ENCODE peak calls at places on chromosomes 2 and 18, in eight cellular contexts. One of them, this sample, is unnamed.

GRCh38 chr18:59691046-59691395 is 6.2 kb downstream of the CCBE1 start:
- DNase-seq in kidney epithelial cell: no peak
- DNase-seq in endothelial cell of umbilical vein: no peak
- DNase-seq in CD8-positive, alpha-beta memory T cell: no peak
- DNase-seq in uterus: no peak
- DNase-seq in epithelial cell of esophagus: peak
- DNase-seq in kidney: no peak
- DNase-seq in cardiac fibroblast: peak
- DNase-seq in this sample: no peak

GRCh38 chr2:29063646-29064372 is 10.5 kb downstream of the PCARE start:
- DNase-seq in kidney epithelial cell: no peak
- DNase-seq in endothelial cell of umbilical vein: no peak
- DNase-seq in CD8-positive, alpha-beta memory T cell: no peak
- DNase-seq in uterus: no peak
- DNase-seq in epithelial cell of esophagus: peak
- DNase-seq in kidney: no peak
- DNase-seq in cardiac fibroblast: peak
- DNase-seq in this sample: no peak

GRCh38 chr2:150610670-150611279 is 123.3 kb upstream of the RND3 start:
- DNase-seq in kidney epithelial cell: no peak
- DNase-seq in endothelial cell of umbilical vein: peak
- DNase-seq in CD8-positive, alpha-beta memory T cell: no peak
- DNase-seq in uterus: no peak
- DNase-seq in epithelial cell of esophagus: peak
- DNase-seq in kidney: no peak
- DNase-seq in cardiac fibroblast: peak
- DNase-seq in this sample: no peak

GRCh38 chr2:103959174-103960125 is 894.5 kb upstream of the POU3F3 start:
- DNase-seq in kidney epithelial cell: no peak
- DNase-seq in endothelial cell of umbilical vein: no peak
- DNase-seq in CD8-positive, alpha-beta memory T cell: no peak
- DNase-seq in uterus: no peak
- DNase-seq in epithelial cell of esophagus: peak
- DNase-seq in kidney: peak
- DNase-seq in cardiac fibroblast: peak
- DNase-seq in this sample: no peak

GRCh38 chr2:68357608-68358337 is 7.3 kb upstream of the PLEK start:
- DNase-seq in kidney epithelial cell: no peak
- DNase-seq in endothelial cell of umbilical vein: peak
- DNase-seq in CD8-positive, alpha-beta memory T cell: no peak
- DNase-seq in uterus: peak
- DNase-seq in epithelial cell of esophagus: peak
- DNase-seq in kidney: no peak
- DNase-seq in cardiac fibroblast: peak
- DNase-seq in this sample: no peak

GRCh38 chr2:72325592-72326422 is 178.1 kb upstream of the CYP26B1 start:
- DNase-seq in kidney epithelial cell: no peak
- DNase-seq in endothelial cell of umbilical vein: peak
- DNase-seq in CD8-positive, alpha-beta memory T cell: no peak
- DNase-seq in uterus: no peak
- DNase-seq in epithelial cell of esophagus: no peak
- DNase-seq in kidney: no peak
- DNase-seq in cardiac fibroblast: peak
- DNase-seq in this sample: no peak

GRCh38 chr18:52288403-52289004 is 51.5 kb upstream of the DCC start:
- DNase-seq in kidney epithelial cell: no peak
- DNase-seq in endothelial cell of umbilical vein: no peak
- DNase-seq in CD8-positive, alpha-beta memory T cell: no peak
- DNase-seq in uterus: no peak
- DNase-seq in epithelial cell of esophagus: peak
- DNase-seq in kidney: no peak
- DNase-seq in cardiac fibroblast: peak
- DNase-seq in this sample: no peak

GRCh38 chr2:66515743-66516142 is 80.8 kb downstream of the MEIS1 start:
- DNase-seq in kidney epithelial cell: no peak
- DNase-seq in endothelial cell of umbilical vein: peak
- DNase-seq in CD8-positive, alpha-beta memory T cell: no peak
- DNase-seq in uterus: no peak
- DNase-seq in epithelial cell of esophagus: peak
- DNase-seq in kidney: no peak
- DNase-seq in cardiac fibroblast: peak
- DNase-seq in this sample: no peak

GRCh38 chr2:120759543-120760331 is 24.1 kb downstream of the GLI2 start:
- DNase-seq in kidney epithelial cell: no peak
- DNase-seq in endothelial cell of umbilical vein: no peak
- DNase-seq in CD8-positive, alpha-beta memory T cell: no peak
- DNase-seq in uterus: peak
- DNase-seq in epithelial cell of esophagus: no peak
- DNase-seq in kidney: peak
- DNase-seq in cardiac fibroblast: no peak
- DNase-seq in this sample: no peak

GRCh38 chr2:36696533-36696932 is at the start of gene VIT:
- DNase-seq in kidney epithelial cell: no peak
- DNase-seq in endothelial cell of umbilical vein: peak
- DNase-seq in CD8-positive, alpha-beta memory T cell: no peak
- DNase-seq in uterus: no peak
- DNase-seq in epithelial cell of esophagus: no peak
- DNase-seq in kidney: no peak
- DNase-seq in cardiac fibroblast: peak
- DNase-seq in this sample: no peak
- H3K4me3 ChIP-seq in kidney epithelial cell: no peak
- H3K4me3 ChIP-seq in endothelial cell of umbilical vein: peak
- H3K4me3 ChIP-seq in CD8-positive, alpha-beta memory T cell: no peak
- H3K4me3 ChIP-seq in uterus: no peak
- H3K4me3 ChIP-seq in epithelial cell of esophagus: no peak
- H3K4me3 ChIP-seq in kidney: no peak
- H3K4me3 ChIP-seq in cardiac fibroblast: no peak
- H3K4me3 ChIP-seq in this sample: no peak

DNA sequence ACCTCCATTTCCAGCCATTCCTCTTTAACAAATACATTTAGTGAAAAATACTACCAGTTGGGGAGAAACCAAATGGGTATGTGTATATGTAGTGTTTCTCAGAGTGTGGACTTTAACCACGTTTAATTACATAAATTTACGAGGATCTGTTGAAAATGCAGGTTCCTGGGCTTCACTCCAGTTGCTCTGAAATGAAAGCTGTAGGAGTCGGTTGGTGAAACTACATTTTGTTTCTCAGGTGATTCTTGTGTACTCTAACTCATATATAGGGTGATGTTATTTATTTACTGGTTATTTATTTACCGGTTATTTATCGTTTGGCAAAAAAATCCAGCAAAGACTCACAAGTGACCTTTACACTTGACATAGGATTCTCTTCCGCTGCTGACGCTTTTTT is 401 bp upstream of the TANK start:
- DNase-seq in kidney epithelial cell: no peak
- DNase-seq in endothelial cell of umbilical vein: no peak
- DNase-seq in CD8-positive, alpha-beta memory T cell: no peak
- DNase-seq in uterus: no peak
- DNase-seq in epithelial cell of esophagus: no peak
- DNase-seq in kidney: no peak
- DNase-seq in cardiac fibroblast: no peak
- DNase-seq in this sample: no peak
- H3K4me3 ChIP-seq in kidney epithelial cell: peak
- H3K4me3 ChIP-seq in endothelial cell of umbilical vein: no peak
- H3K4me3 ChIP-seq in CD8-positive, alpha-beta memory T cell: peak
- H3K4me3 ChIP-seq in uterus: peak
- H3K4me3 ChIP-seq in epithelial cell of esophagus: peak
- H3K4me3 ChIP-seq in kidney: peak
- H3K4me3 ChIP-seq in cardiac fibroblast: peak
- H3K4me3 ChIP-seq in this sample: peak

DNA sequence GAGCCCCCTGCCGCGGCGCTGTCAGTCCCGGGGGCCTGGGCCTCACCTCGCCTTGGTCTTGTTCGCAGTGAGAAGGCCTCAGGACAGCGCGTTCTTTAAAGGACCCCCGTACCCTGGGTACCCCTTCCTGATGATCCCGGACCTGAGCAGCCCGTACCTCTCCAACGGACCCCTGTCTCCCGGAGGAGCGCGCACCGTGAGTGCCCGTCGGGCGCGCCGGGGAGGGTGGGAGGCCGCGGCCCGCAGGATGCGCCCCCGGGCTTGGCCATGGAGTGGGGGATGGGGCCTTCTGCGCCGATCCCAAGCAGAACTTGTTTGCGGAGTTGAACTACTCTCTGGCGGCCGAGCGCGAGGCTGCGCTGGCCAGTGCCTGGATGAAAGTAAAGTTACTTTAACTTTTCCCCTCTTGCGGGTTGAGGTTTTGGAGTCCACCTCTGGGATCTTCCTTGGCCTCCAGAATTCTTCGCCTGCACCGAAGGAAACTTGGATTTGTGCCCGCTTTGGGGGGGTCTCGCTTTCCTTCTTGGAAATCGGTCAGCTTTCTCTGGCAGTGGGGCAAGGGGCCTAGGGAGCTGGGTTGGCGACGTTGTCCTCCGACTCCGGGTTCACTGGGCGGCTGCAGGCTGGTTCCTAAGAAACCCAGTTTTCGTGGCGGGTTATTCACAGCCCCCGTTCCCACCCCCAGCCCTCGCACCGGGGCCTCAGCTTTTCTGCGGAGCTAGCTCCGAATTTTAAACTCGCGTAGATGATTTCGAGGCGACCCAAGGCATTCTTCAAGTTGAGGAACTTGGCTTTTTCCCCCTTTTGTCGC is 1.3 kb downstream of the TCF7L1 start:
- DNase-seq in kidney epithelial cell: no peak
- DNase-seq in endothelial cell of umbilical vein: peak
- DNase-seq in CD8-positive, alpha-beta memory T cell: no peak
- DNase-seq in uterus: peak
- DNase-seq in epithelial cell of esophagus: peak
- DNase-seq in kidney: peak
- DNase-seq in cardiac fibroblast: peak
- DNase-seq in this sample: no peak
- H3K4me3 ChIP-seq in kidney epithelial cell: peak
- H3K4me3 ChIP-seq in endothelial cell of umbilical vein: peak
- H3K4me3 ChIP-seq in CD8-positive, alpha-beta memory T cell: no peak
- H3K4me3 ChIP-seq in uterus: peak
- H3K4me3 ChIP-seq in epithelial cell of esophagus: peak
- H3K4me3 ChIP-seq in kidney: peak
- H3K4me3 ChIP-seq in cardiac fibroblast: peak
- H3K4me3 ChIP-seq in this sample: peak

GRCh38 chr2:9769171-9770005 is 73.9 kb upstream of the TAF1B start:
- DNase-seq in kidney epithelial cell: no peak
- DNase-seq in endothelial cell of umbilical vein: no peak
- DNase-seq in CD8-positive, alpha-beta memory T cell: no peak
- DNase-seq in uterus: no peak
- DNase-seq in epithelial cell of esophagus: no peak
- DNase-seq in kidney: no peak
- DNase-seq in cardiac fibroblast: no peak
- DNase-seq in this sample: no peak

GRCh38 chr2:9771101-9771449 is 72.2 kb upstream of the TAF1B start:
- DNase-seq in kidney epithelial cell: no peak
- DNase-seq in endothelial cell of umbilical vein: no peak
- DNase-seq in CD8-positive, alpha-beta memory T cell: no peak
- DNase-seq in uterus: no peak
- DNase-seq in epithelial cell of esophagus: no peak
- DNase-seq in kidney: no peak
- DNase-seq in cardiac fibroblast: no peak
- DNase-seq in this sample: no peak

GRCh38 chr2:9768388-9768787 is 74.9 kb upstream of the TAF1B start:
- DNase-seq in kidney epithelial cell: no peak
- DNase-seq in endothelial cell of umbilical vein: no peak
- DNase-seq in CD8-positive, alpha-beta memory T cell: no peak
- DNase-seq in uterus: no peak
- DNase-seq in epithelial cell of esophagus: no peak
- DNase-seq in kidney: no peak
- DNase-seq in cardiac fibroblast: no peak
- DNase-seq in this sample: no peak

GRCh38 chr2:9770308-9771100 is 72.8 kb upstream of the TAF1B start:
- DNase-seq in kidney epithelial cell: no peak
- DNase-seq in endothelial cell of umbilical vein: peak
- DNase-seq in CD8-positive, alpha-beta memory T cell: peak
- DNase-seq in uterus: peak
- DNase-seq in epithelial cell of esophagus: peak
- DNase-seq in kidney: no peak
- DNase-seq in cardiac fibroblast: peak
- DNase-seq in this sample: no peak

GRCh38 chr2:9770006-9770307 is 73.3 kb upstream of the TAF1B start:
- DNase-seq in kidney epithelial cell: no peak
- DNase-seq in endothelial cell of umbilical vein: no peak
- DNase-seq in CD8-positive, alpha-beta memory T cell: no peak
- DNase-seq in uterus: no peak
- DNase-seq in epithelial cell of esophagus: no peak
- DNase-seq in kidney: no peak
- DNase-seq in cardiac fibroblast: no peak
- DNase-seq in this sample: no peak
- H3K4me3 ChIP-seq in kidney epithelial cell: no peak
- H3K4me3 ChIP-seq in endothelial cell of umbilical vein: no peak
- H3K4me3 ChIP-seq in CD8-positive, alpha-beta memory T cell: no peak
- H3K4me3 ChIP-seq in uterus: no peak
- H3K4me3 ChIP-seq in epithelial cell of esophagus: no peak
- H3K4me3 ChIP-seq in kidney: no peak
- H3K4me3 ChIP-seq in cardiac fibroblast: no peak
- H3K4me3 ChIP-seq in this sample: no peak

GRCh38 chr2:207333599-207334308 is 168.0 kb upstream of the KLF7 start:
- DNase-seq in kidney epithelial cell: no peak
- DNase-seq in endothelial cell of umbilical vein: no peak
- DNase-seq in CD8-positive, alpha-beta memory T cell: no peak
- DNase-seq in uterus: no peak
- DNase-seq in epithelial cell of esophagus: peak
- DNase-seq in kidney: no peak
- DNase-seq in cardiac fibroblast: no peak
- DNase-seq in this sample: no peak
- H3K4me3 ChIP-seq in kidney epithelial cell: no peak
- H3K4me3 ChIP-seq in endothelial cell of umbilical vein: no peak
- H3K4me3 ChIP-seq in CD8-positive, alpha-beta memory T cell: no peak
- H3K4me3 ChIP-seq in uterus: no peak
- H3K4me3 ChIP-seq in epithelial cell of esophagus: peak
- H3K4me3 ChIP-seq in kidney: peak
- H3K4me3 ChIP-seq in cardiac fibroblast: no peak
- H3K4me3 ChIP-seq in this sample: no peak

GRCh38 chr2:174524525-174524924 is 37.7 kb upstream of the GPR155 start:
- DNase-seq in kidney epithelial cell: no peak
- DNase-seq in endothelial cell of umbilical vein: no peak
- DNase-seq in CD8-positive, alpha-beta memory T cell: no peak
- DNase-seq in uterus: no peak
- DNase-seq in epithelial cell of esophagus: no peak
- DNase-seq in kidney: no peak
- DNase-seq in cardiac fibroblast: no peak
- DNase-seq in this sample: no peak

GRCh38 chr2:174527959-174528358 is 41.1 kb upstream of the GPR155 start:
- DNase-seq in kidney epithelial cell: no peak
- DNase-seq in endothelial cell of umbilical vein: no peak
- DNase-seq in CD8-positive, alpha-beta memory T cell: no peak
- DNase-seq in uterus: no peak
- DNase-seq in epithelial cell of esophagus: no peak
- DNase-seq in kidney: no peak
- DNase-seq in cardiac fibroblast: no peak
- DNase-seq in this sample: no peak

GRCh38 chr2:174529916-174530315 is 43.1 kb upstream of the GPR155 start:
- DNase-seq in kidney epithelial cell: no peak
- DNase-seq in endothelial cell of umbilical vein: no peak
- DNase-seq in CD8-positive, alpha-beta memory T cell: no peak
- DNase-seq in uterus: no peak
- DNase-seq in epithelial cell of esophagus: no peak
- DNase-seq in kidney: no peak
- DNase-seq in cardiac fibroblast: no peak
- DNase-seq in this sample: no peak

GRCh38 chr2:174522553-174522952 is 35.7 kb upstream of the GPR155 start:
- DNase-seq in kidney epithelial cell: no peak
- DNase-seq in endothelial cell of umbilical vein: peak
- DNase-seq in CD8-positive, alpha-beta memory T cell: no peak
- DNase-seq in uterus: no peak
- DNase-seq in epithelial cell of esophagus: no peak
- DNase-seq in kidney: no peak
- DNase-seq in cardiac fibroblast: peak
- DNase-seq in this sample: no peak

GRCh38 chr2:174527101-174527721 is 40.4 kb upstream of the GPR155 start:
- DNase-seq in kidney epithelial cell: no peak
- DNase-seq in endothelial cell of umbilical vein: no peak
- DNase-seq in CD8-positive, alpha-beta memory T cell: no peak
- DNase-seq in uterus: no peak
- DNase-seq in epithelial cell of esophagus: no peak
- DNase-seq in kidney: no peak
- DNase-seq in cardiac fibroblast: no peak
- DNase-seq in this sample: no peak
- H3K4me3 ChIP-seq in kidney epithelial cell: no peak
- H3K4me3 ChIP-seq in endothelial cell of umbilical vein: no peak
- H3K4me3 ChIP-seq in CD8-positive, alpha-beta memory T cell: no peak
- H3K4me3 ChIP-seq in uterus: no peak
- H3K4me3 ChIP-seq in epithelial cell of esophagus: no peak
- H3K4me3 ChIP-seq in kidney: no peak
- H3K4me3 ChIP-seq in cardiac fibroblast: no peak
- H3K4me3 ChIP-seq in this sample: no peak